ENCODE peak calls at places on chromosome 1, in ten cellular contexts. M is uterus, Q is tibial nerve, G is K562, X is heart left ventricle, I is stomach, Y is sigmoid colon, P is IMR-90, F is ovary, B is suprapubic skin. Z is an unnamed sample.

GRCh38 chr1:225875044-225875822 is 6.9 kb downstream of the TMEM63A start:
- DNase-seq in X (no peak), F (no peak), P (no peak), M (no peak), G (no peak), B (no peak), Y (no peak), Q (no peak), I (peak; percentile 85), Z (peak; percentile 78)

GRCh38 chr1:183282101-183282855 is 96.2 kb downstream of the LAMC2 start:
- DNase-seq in I (no peak), X (no peak), M (peak; percentile 54), G (no peak), Y (no peak), P (no peak), F (no peak), Q (no peak), B (no peak), Z (no peak)

GRCh38 chr1:42936309-42937078 is 22.2 kb downstream of the SLC2A1 start:
- DNase-seq in I (peak; percentile 31), B (peak; percentile 63), Y (peak; percentile 70), Q (peak; percentile 74), G (peak; percentile 93), F (peak; percentile 48), M (peak; percentile 37), X (no peak), P (peak; percentile 71), Z (peak; percentile 67)

GRCh38 chr1:6491480-6491962 is at the start of gene PLEKHG5:
- DNase-seq in P (peak; percentile 86), B (no peak), F (no peak), Q (no peak), I (no peak), G (no peak), Y (no peak), M (no peak), X (no peak), Z (no peak)

GRCh38 chr1:117658676-117659075 is 52.8 kb downstream of the TENT5C start:
- DNase-seq in Q (no peak), M (no peak), P (no peak), F (no peak), X (no peak), B (no peak), G (no peak), I (peak; percentile 47), Y (no peak), Z (peak; percentile 79)

GRCh38 chr1:174800221-174800791 is 199.4 kb upstream of the CACYBP start:
- DNase-seq in G (no peak), F (peak; percentile 33), I (no peak), P (peak; percentile 3), B (no peak), Y (no peak), X (no peak), Q (no peak), M (no peak), Z (no peak)

GRCh38 chr1:86760199-86760598 is 55.8 kb downstream of the SH3GLB1 start:
- DNase-seq in B (no peak), F (no peak), G (no peak), I (no peak), X (no peak), M (no peak), Q (no peak), Y (no peak), P (no peak), Z (no peak)

GRCh38 chr1:37325509-37326437 is 148.6 kb upstream of the ZC3H12A start:
- DNase-seq in M (no peak), G (no peak), I (no peak), P (no peak), Y (no peak), F (no peak), Q (no peak), B (no peak), X (no peak), Z (no peak)

GRCh38 chr1:30764939-30765582 is 7.5 kb upstream of the LAPTM5 start:
- DNase-seq in G (no peak), M (no peak), F (no peak), X (no peak), I (no peak), Q (no peak), B (no peak), Y (no peak), P (no peak), Z (no peak)

GRCh38 chr1:154622503-154623039 is 14.6 kb upstream of the ADAR start:
- DNase-seq in X (no peak), I (no peak), B (no peak), Y (no peak), F (no peak), P (no peak), G (no peak), Q (no peak), M (no peak), Z (no peak)

GRCh38 chr1:110628356-110629105 is 22.4 kb upstream of the KCNA2 start:
- DNase-seq in M (no peak), G (no peak), X (no peak), I (no peak), Q (no peak), B (no peak), P (no peak), F (no peak), Y (no peak), Z (no peak)

GRCh38 chr1:19068639-19069276 is 112.3 kb upstream of the IFFO2 start:
- DNase-seq in I (no peak), P (no peak), F (no peak), M (no peak), Q (no peak), B (no peak), X (no peak), Y (no peak), G (peak; percentile 46), Z (no peak)

DNA sequence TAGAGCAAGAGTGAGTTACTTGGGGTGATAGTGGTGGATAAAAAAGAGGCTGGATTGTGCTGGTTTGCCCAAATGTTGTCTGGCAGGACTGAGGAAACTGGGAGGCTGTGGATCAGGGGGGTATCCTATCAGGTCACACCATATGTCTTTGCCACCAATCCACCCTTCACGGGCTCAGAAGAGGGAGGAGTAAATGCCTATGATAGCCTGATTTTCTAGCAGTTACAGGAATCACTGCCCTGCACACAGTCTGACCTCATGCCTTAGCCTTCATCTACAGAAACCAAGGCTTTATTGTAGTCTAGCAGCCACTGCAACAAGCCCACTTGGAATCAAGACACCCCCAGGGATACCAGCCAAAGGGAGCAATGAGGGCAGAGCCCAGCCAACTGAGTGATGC is 51.8 kb downstream of the ATP1A1 start:
- DNase-seq in X (no peak), F (no peak), Q (no peak), G (no peak), M (no peak), Y (no peak), I (no peak), P (no peak), B (no peak), Z (no peak)
- TF ChIP-seq POLR2A in X (no peak), F (no peak), Q (no peak), G (no peak), M (no peak), Y (no peak), I (no peak), P (no peak), B (no peak), Z (no peak)

GRCh38 chr1:4628992-4629391 is 25.4 kb upstream of the AJAP1 start:
- DNase-seq in Q (no peak), Y (no peak), I (no peak), X (no peak), P (no peak), M (no peak), B (no peak), G (no peak), F (no peak), Z (no peak)

GRCh38 chr1:4633346-4633745 is 21.1 kb upstream of the AJAP1 start:
- DNase-seq in I (no peak), B (peak; percentile 39), Y (peak; percentile 33), P (no peak), G (no peak), Q (no peak), X (no peak), M (no peak), F (no peak), Z (no peak)

GRCh38 chr1:4631321-4631720 is 23.1 kb upstream of the AJAP1 start:
- DNase-seq in M (no peak), Q (no peak), Y (no peak), F (no peak), B (no peak), X (no peak), I (no peak), P (no peak), G (no peak), Z (no peak)

GRCh38 chr1:4627353-4627752 is 27.1 kb upstream of the AJAP1 start:
- DNase-seq in Q (no peak), F (no peak), I (no peak), B (no peak), G (no peak), Y (peak; percentile 49), M (no peak), P (no peak), X (no peak), Z (no peak)

DNA sequence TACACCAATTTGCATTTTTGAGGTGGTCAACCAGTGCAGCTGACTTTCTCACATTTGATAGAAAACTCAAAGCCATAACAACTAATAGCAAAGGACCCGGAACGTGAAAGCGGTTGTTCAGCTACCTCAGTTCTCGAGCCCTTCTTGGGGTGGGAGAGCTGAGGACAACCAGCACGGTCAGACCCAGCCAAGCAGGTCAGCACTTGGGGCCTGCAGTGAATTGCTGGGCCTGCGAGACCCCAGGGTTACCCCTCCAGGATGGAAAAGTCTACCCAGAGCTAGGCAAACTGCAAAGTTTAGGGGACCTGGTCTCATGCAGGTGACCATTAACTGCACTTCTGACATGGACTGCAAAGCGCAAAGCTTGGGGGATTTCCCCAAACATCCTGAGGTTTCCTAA is 23.8 kb upstream of the AJAP1 start:
- DNase-seq in I (no peak), Y (no peak), X (no peak), B (no peak), P (no peak), F (no peak), G (no peak), M (no peak), Q (no peak), Z (no peak)
- H3K9me3 ChIP-seq in I (no peaks in the 10 kb centered on the region), Y (no peaks in the 10 kb centered on the region), X (no peaks in the 10 kb centered on the region), B (no peaks in the 10 kb centered on the region), P (peaks cover 46% of the 10 kb centered on the region), F (no peaks in the 10 kb centered on the region), G (no peaks in the 10 kb centered on the region), M (no peaks in the 10 kb centered on the region), Q (no peaks in the 10 kb centered on the region), Z (no peaks in the 10 kb centered on the region)

DNA sequence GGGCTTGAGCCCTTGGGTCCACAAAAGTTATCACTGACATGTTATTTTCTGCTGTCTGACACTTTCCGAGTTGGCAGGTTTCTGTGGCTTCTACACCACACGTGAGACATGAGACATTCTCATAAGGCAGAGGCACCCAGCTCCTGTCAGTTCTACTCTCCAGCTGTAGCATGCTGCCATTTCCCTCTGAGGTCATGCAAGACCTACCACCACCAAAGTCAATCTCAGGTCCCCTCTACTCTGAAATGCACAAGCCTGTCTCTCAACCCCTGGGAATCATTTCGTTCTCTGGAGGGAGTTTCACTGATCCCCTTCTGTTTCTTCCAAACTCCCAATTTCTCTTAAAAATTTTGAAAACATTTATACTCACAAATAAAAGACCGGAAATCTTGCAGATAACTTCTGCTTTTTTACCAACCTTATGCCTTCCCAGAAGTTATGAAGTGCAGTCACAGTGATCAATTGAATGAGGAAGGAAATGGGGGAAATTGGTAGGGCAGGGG is 39.5 kb upstream of the CR2 start:
- DNase-seq in Y (no peak), F (no peak), I (no peak), P (no peak), M (no peak), G (no peak), X (no peak), B (no peak), Q (no peak), Z (no peak)
- TF ChIP-seq POLR2A in Y (no peak), F (no peak), I (no peak), P (no peak), M (no peak), G (no peak), X (no peak), B (no peak), Q (no peak), Z (no peak)

GRCh38 chr1:2866415-2867086 is 65.1 kb upstream of the TTC34 start:
- DNase-seq in X (no peak), M (no peak), P (no peak), B (no peak), Q (no peak), I (no peak), F (no peak), G (no peak), Y (no peak), Z (peak; percentile 31)
- H3K9me3 ChIP-seq in X (peaks cover 10% of the 10 kb centered on the region), M (no peaks in the 10 kb centered on the region), P (peaks cover 77% of the 10 kb centered on the region), B (peaks cover 8% of the 10 kb centered on the region), Q (no peaks in the 10 kb centered on the region), I (peaks cover 16% of the 10 kb centered on the region), F (no peaks in the 10 kb centered on the region), G (no peaks in the 10 kb centered on the region), Y (peaks cover 12% of the 10 kb centered on the region), Z (peaks cover 8% of the 10 kb centered on the region)

Z was measured in transverse colon.